ENCODE peak calls at places on chromosomes 3 and 15, in nine cellular contexts. J, K, Y, L, N, P, M, H and U are unnamed samples. For H3K4me1, the result is how much of the 10 kb centered on the place peaks cover.

GRCh38 chr15:45387379-45388007 is 9.1 kb upstream of the GATM start:
- DNase-seq in H (no peak), Y (no peak), P (no peak), K (peak), N (peak), M (no peak), L (no peak), J (no peak), U (no peak)

GRCh38 chr3:185688808-185689207 is 102.7 kb downstream of the SENP2 start:
- DNase-seq in Y (no peak), L (no peak), P (peak), N (peak), H (no peak), J (peak), M (no peak), K (peak), U (no peak)

GRCh38 chr3:68103811-68104210 is 449.4 kb upstream of the SUCLG2 start:
- DNase-seq in M (no peak), Y (no peak), K (no peak), N (no peak), H (no peak), J (no peak), P (no peak), L (no peak), U (no peak)

GRCh38 chr15:50764331-50765201 is 940 bp downstream of the SPPL2A start:
- DNase-seq in Y (no peak), J (no peak), P (no peak), K (no peak), L (no peak), H (no peak), M (no peak), N (no peak), U (no peak)

GRCh38 chr3:189167027-189167766 is 4.6 kb upstream of the TPRG1 start:
- DNase-seq in H (no peak), N (no peak), P (peak), Y (no peak), J (no peak), M (peak), L (no peak), K (peak), U (no peak)

GRCh38 chr3:95272791-95273190 is 1209.9 kb downstream of the NSUN3 start:
- DNase-seq in N (no peak), J (no peak), H (no peak), M (no peak), P (no peak), K (no peak), Y (no peak), L (no peak), U (no peak)

GRCh38 chr3:114809668-114810413 is 337.2 kb downstream of the ZBTB20 start:
- DNase-seq in Y (no peak), N (peak), M (no peak), J (no peak), P (no peak), L (no peak), K (peak), H (no peak), U (no peak)

GRCh38 chr15:57382222-57382621 is 5.9 kb downstream of the CGNL1 start:
- DNase-seq in Y (no peak), H (no peak), J (no peak), K (no peak), M (no peak), N (peak), P (peak), L (no peak), U (no peak)

GRCh38 chr15:57607570-57608000 is 15.9 kb downstream of the MYZAP start:
- DNase-seq in H (no peak), N (peak), L (no peak), M (peak), J (no peak), Y (no peak), K (peak), P (peak), U (no peak)

GRCh38 chr15:38134252-38134651 is 118.4 kb upstream of the SPRED1 start:
- DNase-seq in K (no peak), L (no peak), M (peak), Y (no peak), N (no peak), J (no peak), P (no peak), H (no peak), U (no peak)

GRCh38 chr3:11379824-11380281 is 107.7 kb downstream of the ATG7 start:
- DNase-seq in H (no peak), K (no peak), P (no peak), M (no peak), L (no peak), Y (no peak), N (no peak), J (no peak), U (no peak)

DNA sequence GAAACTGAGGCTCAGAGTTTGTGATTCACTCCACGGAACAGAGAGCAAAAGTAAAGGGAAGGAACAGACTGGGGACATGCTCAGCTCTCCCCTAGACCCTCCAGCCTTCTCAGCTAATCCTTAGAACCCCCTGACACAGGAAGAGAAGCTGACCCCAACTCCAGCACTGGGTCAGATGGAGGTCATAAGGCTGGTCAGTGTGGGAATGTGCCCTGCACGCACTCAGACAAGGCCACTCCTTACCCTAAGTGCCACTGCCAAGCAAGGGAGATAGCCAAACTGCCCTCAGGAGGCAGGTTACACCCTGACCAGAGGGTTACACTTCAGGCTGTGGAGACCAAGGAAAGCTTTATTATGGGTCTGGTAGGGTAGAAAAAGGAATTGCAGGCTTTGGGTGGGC is 1.2 kb downstream of the RPL29 start:
- DNase-seq in K (no peak), J (no peak), H (no peak), P (no peak), Y (no peak), N (no peak), M (no peak), L (no peak), U (no peak)
- TF ChIP-seq POLR2A in K (no peak), J (no peak), H (no peak), P (no peak), Y (no peak), N (no peak), M (no peak), L (no peak), U (no peak)

GRCh38 chr15:98904466-98905048 is 103.0 kb downstream of the PGPEP1L start:
- DNase-seq in J (no peak), L (no peak), Y (peak), P (no peak), M (peak), H (peak), K (peak), N (peak), U (no peak)
- H3K4me1 ChIP-seq in J (under half), L (under half), Y (under half), P (under half), M (under half), H (half or more), K (half or more), N (under half), U (under half)

GRCh38 chr3:52983828-52984227 is 62.0 kb downstream of the SFMBT1 start:
- DNase-seq in J (no peak), Y (no peak), K (no peak), N (no peak), M (no peak), P (no peak), L (no peak), H (no peak), U (no peak)

GRCh38 chr3:52982839-52983238 is 63.0 kb downstream of the SFMBT1 start:
- DNase-seq in N (no peak), H (no peak), M (no peak), J (no peak), K (no peak), L (no peak), P (no peak), Y (no peak), U (no peak)

GRCh38 chr3:52986938-52987337 is 58.9 kb downstream of the SFMBT1 start:
- DNase-seq in M (no peak), N (no peak), H (no peak), Y (no peak), P (no peak), K (peak), L (no peak), J (no peak), U (no peak)

GRCh38 chr3:52986049-52986448 is 59.8 kb downstream of the SFMBT1 start:
- DNase-seq in L (no peak), M (no peak), Y (no peak), N (no peak), J (no peak), P (no peak), K (no peak), H (no peak), U (no peak)

DNA sequence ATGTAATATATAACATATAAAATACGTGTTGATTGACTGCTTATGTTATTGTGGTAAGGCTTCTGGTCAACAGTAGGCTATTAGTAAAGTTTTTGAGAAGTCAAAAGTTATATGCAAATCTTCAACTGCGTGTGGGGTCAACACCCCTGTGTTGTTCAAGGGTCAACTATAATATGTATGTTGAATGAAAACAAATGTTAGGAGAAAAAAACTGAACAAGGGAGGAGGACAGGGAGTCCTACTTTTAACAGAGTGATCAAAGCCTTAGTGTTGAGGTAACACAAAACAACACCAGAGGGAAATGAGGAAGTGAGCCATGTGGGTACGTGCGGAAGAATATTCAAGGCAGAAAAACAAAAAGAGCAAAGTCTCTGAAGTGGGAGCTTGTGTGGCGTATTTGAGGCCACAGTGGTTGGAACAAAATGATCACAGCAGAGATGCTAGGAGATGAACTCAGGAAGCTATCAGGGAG is 62.5 kb downstream of the SFMBT1 start:
- DNase-seq in M (peak), J (no peak), P (no peak), K (no peak), H (no peak), Y (no peak), L (no peak), N (no peak), U (no peak)
- TF ChIP-seq EP300 in M (peak), J (no peak), P (no peak), K (no peak), H (no peak), Y (no peak), L (no peak), N (no peak), U (no peak)

GRCh38 chr3:194682651-194683310 is 2.9 kb upstream of the FAM43A start:
- DNase-seq in M (peak), H (peak), P (peak), N (peak), Y (peak), L (peak), K (peak), J (peak), U (no peak)
- TF ChIP-seq POLR2A in M (no peak), H (no peak), P (no peak), N (no peak), Y (no peak), L (no peak), K (no peak), J (no peak), U (no peak)

GRCh38 chr15:69094124-69095030 is 66.1 kb upstream of the GLCE start:
- DNase-seq in L (no peak), K (no peak), M (no peak), H (no peak), Y (no peak), J (no peak), N (no peak), P (no peak), U (no peak)

GRCh38 chr15:69090197-69090948 is 70.1 kb upstream of the GLCE start:
- DNase-seq in Y (no peak), K (peak), P (no peak), L (no peak), J (peak), H (no peak), M (no peak), N (no peak), U (no peak)

GRCh38 chr15:69093614-69094013 is 66.8 kb upstream of the GLCE start:
- DNase-seq in J (no peak), N (no peak), Y (no peak), P (no peak), H (no peak), K (no peak), L (no peak), M (no peak), U (no peak)

GRCh38 chr15:69093127-69093526 is 67.3 kb upstream of the GLCE start:
- DNase-seq in P (no peak), N (no peak), J (no peak), Y (peak), L (no peak), M (no peak), H (peak), K (peak), U (no peak)

GRCh38 chr15:69092159-69092558 is 68.3 kb upstream of the GLCE start:
- DNase-seq in N (peak), H (no peak), L (no peak), K (peak), Y (no peak), P (no peak), M (no peak), J (no peak), U (no peak)
- H3K4me1 ChIP-seq in N (under half), H (under half), L (under half), K (half or more), Y (under half), P (under half), M (under half), J (half or more), U (under half)

GRCh38 chr3:133360476-133360875 is 39.4 kb upstream of the BFSP2 start:
- DNase-seq in L (no peak), M (no peak), Y (no peak), H (no peak), K (no peak), J (no peak), P (no peak), N (no peak), U (peak)

GRCh38 chr3:133361011-133361410 is 38.8 kb upstream of the BFSP2 start:
- DNase-seq in L (no peak), Y (no peak), K (no peak), H (no peak), P (no peak), J (no peak), N (no peak), M (no peak), U (no peak)

GRCh38 chr3:133364704-133365103 is 35.2 kb upstream of the BFSP2 start:
- DNase-seq in P (no peak), J (no peak), H (no peak), M (no peak), Y (no peak), K (no peak), N (no peak), L (no peak), U (no peak)

GRCh38 chr3:133362539-133362938 is 37.3 kb upstream of the BFSP2 start:
- DNase-seq in J (no peak), P (no peak), K (no peak), L (no peak), Y (no peak), H (no peak), M (no peak), N (no peak), U (no peak)

GRCh38 chr3:133361435-133361834 is 38.4 kb upstream of the BFSP2 start:
- DNase-seq in Y (no peak), L (no peak), N (no peak), P (no peak), K (no peak), J (no peak), M (no peak), H (no peak), U (peak)
- TF ChIP-seq EP300 in Y (no peak), L (no peak), N (no peak), P (no peak), K (no peak), J (no peak), M (no peak), H (no peak), U (no peak)

GRCh38 chr15:39584662-39585393 is 3.9 kb downstream of the THBS1 start:
- DNase-seq in L (no peak), K (no peak), Y (no peak), M (no peak), N (no peak), J (no peak), H (no peak), P (no peak), U (peak)

GRCh38 chr15:39582286-39582976 is 1.6 kb downstream of the THBS1 start:
- DNase-seq in K (no peak), J (no peak), H (peak), Y (no peak), N (no peak), L (peak), P (no peak), M (peak), U (peak)

GRCh38 chr15:39584266-39584659 is 3.4 kb downstream of the THBS1 start:
- DNase-seq in Y (no peak), M (no peak), J (no peak), K (no peak), L (no peak), N (no peak), P (no peak), H (no peak), U (no peak)

GRCh38 chr15:39582977-39583585 is 2.2 kb downstream of the THBS1 start:
- DNase-seq in H (no peak), Y (no peak), K (no peak), J (no peak), M (no peak), P (no peak), L (no peak), N (no peak), U (no peak)

GRCh38 chr15:39583586-39584265 is 2.8 kb downstream of the THBS1 start:
- DNase-seq in H (peak), N (peak), J (no peak), L (peak), K (peak), M (peak), Y (peak), P (no peak), U (no peak)
- TF ChIP-seq POLR2A in H (no peak), N (peak), J (peak), L (no peak), K (no peak), M (peak), Y (no peak), P (no peak), U (no peak)

GRCh38 chr3:13016083-13016725 is 57.0 kb downstream of the IQSEC1 start:
- DNase-seq in H (peak), N (no peak), P (peak), Y (peak), L (no peak), M (peak), J (no peak), K (no peak), U (no peak)
- H3K4me1 ChIP-seq in H (under half), N (under half), P (half or more), Y (half or more), L (under half), M (under half), J (under half), K (under half), U (under half)

GRCh38 chr3:14323401-14324223 is 78.8 kb upstream of the SLC6A6 start:
- DNase-seq in N (no peak), L (no peak), P (no peak), Y (no peak), J (no peak), H (no peak), K (no peak), M (no peak), U (no peak)
- TF ChIP-seq EP300 in N (no peak), L (no peak), P (no peak), Y (no peak), J (no peak), H (no peak), K (no peak), M (no peak), U (no peak)

DNA sequence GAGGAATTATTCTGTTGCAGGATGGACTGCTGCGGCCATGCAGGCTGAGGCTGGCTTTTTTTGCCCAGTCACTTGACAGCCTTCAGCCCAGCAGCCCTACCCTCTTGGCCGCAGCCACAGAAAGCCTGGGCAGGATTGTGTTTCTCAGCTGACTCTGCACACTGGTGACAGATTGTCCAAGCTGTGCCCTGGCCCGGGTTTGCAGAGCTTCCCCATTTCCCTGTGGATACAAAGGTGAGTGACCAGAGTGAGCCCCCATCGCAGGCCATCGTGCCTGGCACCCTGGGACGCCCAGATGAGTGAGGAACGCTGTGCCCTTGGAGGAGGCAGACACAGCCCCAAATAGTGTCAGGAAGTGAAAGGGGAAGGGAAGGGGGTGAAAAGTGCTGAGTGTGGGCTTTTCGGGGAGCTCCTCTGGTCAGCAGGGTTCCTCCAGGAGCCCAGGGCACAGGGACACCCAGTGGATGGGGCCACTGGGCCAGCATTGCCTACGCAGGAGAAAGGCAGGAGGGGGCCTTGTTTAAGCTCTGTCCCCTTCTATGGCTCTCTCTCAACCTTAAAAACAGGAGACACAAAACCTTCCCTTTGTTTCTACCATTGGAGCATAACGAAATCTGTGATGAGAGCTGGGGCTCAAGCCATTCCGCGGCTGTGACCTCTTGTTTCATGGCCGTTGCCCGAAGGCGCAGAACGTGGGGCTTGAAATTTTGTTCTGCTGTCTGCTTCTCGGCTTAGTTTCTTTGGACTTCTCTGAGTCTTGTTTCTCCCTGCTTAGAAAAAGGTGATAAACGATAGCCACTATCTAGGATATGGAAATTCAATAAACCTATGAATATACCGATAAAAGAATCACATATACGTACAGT is 91.5 kb upstream of the MEF2A start:
- DNase-seq in M (peak), L (no peak), Y (no peak), N (no peak), J (no peak), H (peak), P (no peak), K (no peak), U (no peak)
- TF ChIP-seq POLR2A in M (no peak), L (no peak), Y (no peak), N (no peak), J (no peak), H (no peak), P (no peak), K (no peak), U (no peak)